ENCODE peak calls at places on chromosomes 5 and 9, in seven cellular contexts. P, F, M, O, W, S and Y are unnamed samples.

GRCh38 chr5:74766348-74766886 is 500 bp downstream of the GFM2 start:
- DNase-seq in P (no peak), F (no peak), M (no peak), O (peak), W (no peak), S (no peak), Y (no peak)

GRCh38 chr9:105299190-105299854 is 54.9 kb downstream of the SLC44A1 start:
- DNase-seq in P (no peak), F (no peak), M (no peak), O (peak), W (no peak), S (no peak), Y (no peak)

GRCh38 chr5:72818866-72819534 is 2.5 kb downstream of the TNPO1 start:
- DNase-seq in P (peak), F (peak), M (peak), O (peak), W (peak), S (peak), Y (peak)

GRCh38 chr9:137611623-137612609 is 6.4 kb downstream of the ARRDC1 start:
- DNase-seq in P (no peak), F (peak), M (no peak), O (peak), W (no peak), S (no peak), Y (peak)

GRCh38 chr9:98993570-98993945 is 49.9 kb downstream of the COL15A1 start:
- DNase-seq in P (no peak), F (no peak), M (no peak), O (no peak), W (no peak), S (no peak), Y (peak)

GRCh38 chr5:58208674-58209073 is 251.2 kb downstream of the PLK2 start:
- DNase-seq in P (no peak), F (no peak), M (no peak), O (no peak), W (no peak), S (no peak), Y (no peak)

GRCh38 chr5:68187268-68188055 is 28.1 kb upstream of the PIK3R1 start:
- DNase-seq in P (no peak), F (no peak), M (no peak), O (no peak), W (peak), S (peak), Y (peak)

GRCh38 chr5:62587737-62588136 is 9.1 kb downstream of the LRRC70 start:
- DNase-seq in P (no peak), F (no peak), M (no peak), O (peak), W (no peak), S (no peak), Y (no peak)

GRCh38 chr5:77893225-77893860 is 117.2 kb upstream of the TBCA start:
- DNase-seq in P (no peak), F (no peak), M (no peak), O (peak), W (no peak), S (no peak), Y (no peak)

GRCh38 chr5:115072266-115073056 is 97.2 kb downstream of the TRIM36 start:
- DNase-seq in P (no peak), F (no peak), M (no peak), O (no peak), W (no peak), S (no peak), Y (no peak)

GRCh38 chr5:91357806-91358205 is 25.3 kb downstream of the ARRDC3 start:
- DNase-seq in P (no peak), F (no peak), M (no peak), O (no peak), W (no peak), S (no peak), Y (no peak)

GRCh38 chr5:81202652-81203051 is 30.5 kb upstream of the CKMT2 start:
- DNase-seq in P (no peak), F (no peak), M (no peak), O (peak), W (no peak), S (no peak), Y (peak)

GRCh38 chr5:137051165-137051564 is 448.0 kb downstream of the SPOCK1 start:
- DNase-seq in P (no peak), F (no peak), M (no peak), O (no peak), W (no peak), S (no peak), Y (no peak)

GRCh38 chr5:56893251-56893951 is 16.0 kb upstream of the SETD9 start:
- DNase-seq in P (no peak), F (no peak), M (no peak), O (no peak), W (no peak), S (no peak), Y (no peak)

GRCh38 chr9:111955048-111955447 is 58.4 kb downstream of the UGCG start:
- DNase-seq in P (no peak), F (no peak), M (no peak), O (no peak), W (no peak), S (no peak), Y (no peak)

GRCh38 chr9:92686954-92687353 is 17.0 kb upstream of the IPPK start:
- DNase-seq in P (no peak), F (no peak), M (no peak), O (no peak), W (no peak), S (no peak), Y (no peak)

GRCh38 chr9:91161465-91162275 is 200.0 kb downstream of the AUH start:
- DNase-seq in P (no peak), F (no peak), M (no peak), O (no peak), W (no peak), S (no peak), Y (no peak)

GRCh38 chr9:69594180-69594579 is 78.0 kb downstream of the APBA1 start:
- DNase-seq in P (no peak), F (no peak), M (no peak), O (no peak), W (no peak), S (no peak), Y (no peak)